ENCODE peak calls at places on chromosomes 5 and 9, in nine cellular contexts. K is uterus, L is K562, X is ovary, J is suprapubic skin, C is IMR-90, H is esophagus squamous epithelium, P is tibial nerve, A is adrenal gland. I is an unnamed sample. For H3K36me3, the result is how much of the 10 kb centered on the place peaks cover.

GRCh38 chr9:137281345-137282116 is 4.0 kb downstream of the TOR4A start:
- DNase-seq in K (no peak), L (no peak), X (no peak), J (no peak), C (no peak), H (no peak), P (no peak), A (no peak), I (peak)

GRCh38 chr9:33468215-33468730 is 5.5 kb downstream of the NOL6 start:
- DNase-seq in K (peak), L (peak), X (no peak), J (no peak), C (no peak), H (no peak), P (no peak), A (no peak), I (peak)

GRCh38 chr5:153974131-153974812 is 64.4 kb downstream of the FAM114A2 start:
- DNase-seq in K (no peak), L (peak), X (no peak), J (no peak), C (peak), H (no peak), P (peak), A (peak), I (no peak)

GRCh38 chr5:102583663-102584062 is 84.9 kb upstream of the SLCO6A1 start:
- DNase-seq in K (no peak), L (peak), X (no peak), J (no peak), C (peak), H (no peak), P (no peak), A (no peak), I (no peak)

GRCh38 chr9:134648701-134649525 is 7.3 kb downstream of the COL5A1 start:
- DNase-seq in K (no peak), L (no peak), X (peak), J (no peak), C (peak), H (no peak), P (no peak), A (peak), I (peak)

GRCh38 chr5:17477553-17478265 is 20.3 kb upstream of the TAF11L2 start:
- DNase-seq in K (no peak), L (no peak), X (no peak), J (no peak), C (no peak), H (no peak), P (no peak), A (no peak), I (no peak)

GRCh38 chr9:110408598-110408997 is 70.9 kb upstream of the TXNDC8 start:
- DNase-seq in K (no peak), L (no peak), X (no peak), J (no peak), C (no peak), H (no peak), P (no peak), A (no peak), I (no peak)

GRCh38 chr5:107026098-107026497 is 644.6 kb downstream of the EFNA5 start:
- DNase-seq in K (no peak), L (no peak), X (no peak), J (no peak), C (no peak), H (no peak), P (no peak), A (no peak), I (no peak)

GRCh38 chr5:166074839-166075481 is 2216.5 kb upstream of the WWC1 start:
- DNase-seq in K (no peak), L (no peak), X (no peak), J (no peak), C (no peak), H (no peak), P (no peak), A (no peak), I (no peak)

GRCh38 chr9:121886759-121887485 is 206.2 kb downstream of the TTLL11 start:
- DNase-seq in K (no peak), L (no peak), X (no peak), J (peak), C (no peak), H (no peak), P (no peak), A (no peak), I (no peak)

GRCh38 chr5:14101922-14102321 is 41.2 kb upstream of the TRIO start:
- DNase-seq in K (no peak), L (no peak), X (no peak), J (no peak), C (peak), H (no peak), P (no peak), A (no peak), I (no peak)

GRCh38 chr9:91900057-91900816 is 49.8 kb downstream of the ROR2 start:
- DNase-seq in K (no peak), L (peak), X (no peak), J (no peak), C (no peak), H (no peak), P (no peak), A (no peak), I (peak)

GRCh38 chr9:98370976-98371315 is 115.5 kb upstream of the TBC1D2 start:
- DNase-seq in K (no peak), L (no peak), X (no peak), J (no peak), C (no peak), H (no peak), P (no peak), A (no peak), I (no peak)

GRCh38 chr5:126188804-126189203 is 234.4 kb upstream of the GRAMD2B start:
- DNase-seq in K (no peak), L (no peak), X (no peak), J (no peak), C (no peak), H (no peak), P (no peak), A (no peak), I (no peak)

GRCh38 chr5:156826150-156826549 is 23.9 kb upstream of the PPP1R2B start:
- DNase-seq in K (no peak), L (no peak), X (no peak), J (no peak), C (no peak), H (no peak), P (no peak), A (no peak), I (no peak)

GRCh38 chr5:133071983-133072531 is 20.2 kb downstream of the HSPA4 start:
- DNase-seq in K (no peak), L (peak), X (no peak), J (no peak), C (no peak), H (no peak), P (no peak), A (no peak), I (no peak)
- H3K36me3 ChIP-seq in K (under half), L (half or more), X (under half), J (half or more), C (under half), H (half or more), P (under half), A (under half), I (under half)

GRCh38 chr9:93662016-93662638 is 85.7 kb downstream of the PHF2 start:
- DNase-seq in K (no peak), L (no peak), X (no peak), J (no peak), C (no peak), H (no peak), P (no peak), A (no peak), I (no peak)

GRCh38 chr9:93661591-93661990 is 85.2 kb downstream of the PHF2 start:
- DNase-seq in K (no peak), L (no peak), X (no peak), J (no peak), C (no peak), H (no peak), P (no peak), A (no peak), I (no peak)

GRCh38 chr9:93659837-93660177 is 83.4 kb downstream of the PHF2 start:
- DNase-seq in K (no peak), L (no peak), X (peak), J (no peak), C (peak), H (no peak), P (no peak), A (no peak), I (peak)

GRCh38 chr9:93659044-93659836 is 82.9 kb downstream of the PHF2 start:
- DNase-seq in K (no peak), L (no peak), X (peak), J (no peak), C (no peak), H (no peak), P (no peak), A (no peak), I (peak)

GRCh38 chr9:93660647-93661046 is 84.3 kb downstream of the PHF2 start:
- DNase-seq in K (no peak), L (no peak), X (peak), J (no peak), C (no peak), H (no peak), P (no peak), A (no peak), I (peak)
- TF ChIP-seq CTCF in K (no peak), L (no peak), X (no peak), J (no peak), C (no peak), H (no peak), P (no peak), A (no peak), I (no peak)

GRCh38 chr5:138463335-138464017 is 1.8 kb upstream of the EGR1 start:
- DNase-seq in K (peak), L (peak), X (peak), J (no peak), C (no peak), H (no peak), P (peak), A (peak), I (no peak)

GRCh38 chr5:138464388-138465287 is 641 bp upstream of the EGR1 start:
- DNase-seq in K (peak), L (peak), X (peak), J (peak), C (peak), H (peak), P (peak), A (peak), I (peak)

GRCh38 chr5:138465288-138466057 is at the start of gene EGR1:
- DNase-seq in K (peak), L (peak), X (peak), J (peak), C (peak), H (peak), P (peak), A (peak), I (peak)

GRCh38 chr5:138466058-138466899 is 1.0 kb downstream of the EGR1 start:
- DNase-seq in K (peak), L (peak), X (no peak), J (no peak), C (peak), H (no peak), P (peak), A (peak), I (peak)

GRCh38 chr5:138464018-138464387 is 1.3 kb upstream of the EGR1 start:
- DNase-seq in K (peak), L (peak), X (peak), J (peak), C (peak), H (peak), P (peak), A (peak), I (peak)
- TF ChIP-seq POLR2A in K (peak), L (peak), X (peak), J (peak), C (no peak), H (no peak), P (peak), A (peak), I (peak)

DNA sequence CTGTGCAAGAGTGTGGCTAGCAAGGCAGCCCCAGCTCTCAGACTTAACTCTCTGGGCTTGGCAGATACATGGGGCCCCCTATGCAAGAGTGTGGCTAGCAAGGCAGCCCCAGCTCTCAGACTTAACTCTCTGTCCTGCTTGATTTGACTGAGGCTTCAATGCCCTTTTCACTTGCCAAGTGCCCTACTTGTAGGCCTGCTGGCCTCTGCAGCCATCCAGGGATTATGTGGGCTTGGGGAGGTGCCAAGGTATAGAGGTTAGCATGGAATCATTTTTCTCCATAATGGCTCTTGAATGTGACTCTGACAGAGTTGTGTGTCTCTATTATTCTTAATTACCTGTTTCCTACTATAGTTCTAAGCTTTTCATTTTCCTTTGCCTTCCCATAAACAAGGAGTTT is 115.5 kb upstream of the RUSC2 start:
- DNase-seq in K (no peak), L (no peak), X (no peak), J (no peak), C (no peak), H (no peak), P (no peak), A (no peak), I (no peak)
- H3K36me3 ChIP-seq in K (under half), L (under half), X (under half), J (under half), C (under half), H (half or more), P (under half), A (under half), I (under half)

GRCh38 chr5:78610163-78610583 is 38.4 kb downstream of the LHFPL2 start:
- DNase-seq in K (peak), L (no peak), X (no peak), J (no peak), C (peak), H (no peak), P (no peak), A (no peak), I (no peak)
- TF ChIP-seq CTCF in K (no peak), L (no peak), X (no peak), J (no peak), C (no peak), H (no peak), P (no peak), A (no peak), I (no peak)

I was measured in spleen.